ENCODE peak calls at places on chromosomes 1 and 21, in seven cellular contexts. O is MM.1S, T is AG09309, E is OCI-LY7, C is IMR-90, Y is HFF-Myc, J is uterus. S is an unnamed sample.

GRCh38 chr21:21750124-21750825 is 752.1 kb downstream of the NCAM2 start:
- DNase-seq in T (no peak), J (no peak), E (no peak), C (no peak), Y (no peak), O (no peak), S (peak)

GRCh38 chr1:54401799-54402198 is 4.4 kb downstream of the SSBP3 start:
- DNase-seq in J (no peak), O (no peak), Y (no peak), C (no peak), E (no peak), T (no peak), S (no peak)

GRCh38 chr1:14929547-14930223 is 223.9 kb upstream of the TMEM51 start:
- DNase-seq in O (no peak), J (peak), E (no peak), T (no peak), Y (peak), C (peak), S (peak)

GRCh38 chr1:221897312-221897711 is 155.4 kb upstream of the DUSP10 start:
- DNase-seq in T (peak), Y (no peak), C (peak), E (no peak), O (no peak), J (no peak), S (peak)

GRCh38 chr1:71521655-71522264 is 440.9 kb upstream of the ZRANB2 start:
- DNase-seq in O (peak), J (no peak), Y (peak), E (peak), T (peak), C (peak), S (peak)

GRCh38 chr21:17679002-17679600 is 66.4 kb upstream of the BTG3 start:
- DNase-seq in O (peak), J (no peak), Y (peak), E (peak), T (peak), C (peak), S (peak)

GRCh38 chr1:60394436-60394835 is 320.9 kb upstream of the C1orf87 start:
- DNase-seq in C (no peak), O (no peak), Y (no peak), E (no peak), T (no peak), J (no peak), S (peak)

GRCh38 chr1:99705385-99705784 is 59.5 kb downstream of the PALMD start:
- DNase-seq in Y (no peak), T (no peak), J (no peak), C (no peak), O (no peak), E (no peak), S (no peak)

GRCh38 chr1:210298296-210298695 is 30.4 kb upstream of the HHAT start:
- DNase-seq in C (no peak), T (no peak), Y (no peak), O (no peak), J (no peak), E (no peak), S (no peak)

GRCh38 chr1:48697066-48697707 is 79.5 kb downstream of the BEND5 start:
- DNase-seq in T (no peak), C (peak), E (peak), Y (peak), J (peak), O (peak), S (no peak)

GRCh38 chr1:108540977-108541376 is 18.9 kb upstream of the EEIG2 start:
- DNase-seq in E (no peak), C (no peak), J (no peak), O (no peak), Y (no peak), T (no peak), S (no peak)

GRCh38 chr1:39940253-39940652 is 14.7 kb upstream of the MFSD2A start:
- DNase-seq in J (no peak), C (no peak), Y (no peak), O (no peak), E (no peak), T (no peak), S (no peak)

GRCh38 chr21:45819478-45820170 is 161.9 kb upstream of the COL6A1 start:
- DNase-seq in O (no peak), T (no peak), E (no peak), J (no peak), C (no peak), Y (no peak), S (no peak)

GRCh38 chr1:211739671-211740411 is 64.4 kb upstream of the NEK2 start:
- DNase-seq in Y (no peak), E (peak), T (no peak), C (no peak), J (no peak), O (peak), S (no peak)

GRCh38 chr1:64515427-64515826 is 45.5 kb downstream of the CACHD1 start:
- DNase-seq in O (no peak), J (peak), E (no peak), Y (no peak), T (peak), C (peak), S (peak)

GRCh38 chr1:200154069-200154767 is 126.7 kb downstream of the NR5A2 start:
- DNase-seq in Y (no peak), C (peak), T (no peak), O (peak), E (peak), J (no peak), S (no peak)

GRCh38 chr21:33383056-33383888 is 19.9 kb upstream of the IFNGR2 start:
- DNase-seq in C (peak), J (peak), E (peak), O (peak), Y (peak), T (no peak), S (peak)

GRCh38 chr1:74328851-74329250 is 93.7 kb downstream of the TNNI3K start:
- DNase-seq in T (no peak), E (no peak), J (no peak), O (no peak), C (no peak), Y (no peak), S (no peak)

GRCh38 chr21:14495075-14495474 is 51.0 kb downstream of the SAMSN1 start:
- DNase-seq in Y (no peak), O (no peak), J (no peak), E (no peak), C (no peak), T (no peak), S (no peak)

DNA sequence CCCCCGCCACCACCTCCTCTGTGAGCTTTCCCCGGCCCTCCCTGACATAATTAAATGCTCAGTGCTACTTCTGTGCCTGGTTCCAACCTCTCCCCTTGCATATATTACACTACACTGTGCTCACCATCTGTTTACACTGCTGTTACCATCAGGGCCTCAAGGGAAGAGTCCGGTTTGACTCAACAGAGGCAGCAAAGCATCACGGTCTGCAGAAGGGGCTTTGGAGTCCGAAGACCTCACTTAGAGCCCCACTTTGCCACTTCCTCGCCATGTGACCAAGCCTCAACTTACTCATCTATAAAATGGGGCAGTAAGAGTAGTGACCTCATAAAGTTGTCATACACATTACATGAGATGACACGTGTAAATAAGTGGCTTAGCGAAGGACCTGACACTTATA is 27.4 kb downstream of the KCNN3 start:
- DNase-seq in O (no peak), E (no peak), Y (no peak), T (no peak), J (no peak), C (no peak), S (no peak)
- TF ChIP-seq CTCF in O (no peak), E (no peak), Y (no peak), T (no peak), J (no peak), C (no peak), S (no peak)

GRCh38 chr1:113617438-113618141 is 141.7 kb downstream of the PHTF1 start:
- DNase-seq in Y (no peak), J (no peak), T (no peak), E (no peak), C (peak), O (no peak), S (no peak)

GRCh38 chr1:113615425-113615824 is 143.9 kb downstream of the PHTF1 start:
- DNase-seq in E (no peak), J (no peak), O (no peak), Y (no peak), C (peak), T (no peak), S (peak)

GRCh38 chr1:113610372-113610771 is 148.9 kb downstream of the PHTF1 start:
- DNase-seq in E (no peak), J (no peak), T (no peak), Y (no peak), C (no peak), O (no peak), S (no peak)

GRCh38 chr1:113616201-113616600 is 143.1 kb downstream of the PHTF1 start:
- DNase-seq in E (no peak), J (no peak), C (peak), O (no peak), T (no peak), Y (no peak), S (peak)
- H3K4me3 ChIP-seq in E (no peak), J (no peak), C (no peak), O (no peak), T (no peak), Y (no peak), S (no peak)

GRCh38 chr1:182839209-182840065 is at the start of gene DHX9:
- DNase-seq in Y (peak), E (peak), C (peak), O (peak), J (peak), T (no peak), S (peak)
- TF ChIP-seq CTCF in Y (no peak), E (peak), C (peak), O (peak), J (no peak), T (peak), S (no peak)

GRCh38 chr1:205275133-205275532 is 46.4 kb downstream of the NUAK2 start:
- DNase-seq in E (no peak), O (peak), J (no peak), C (no peak), Y (no peak), T (no peak), S (no peak)

GRCh38 chr1:205274041-205274691 is 46.4 kb downstream of the TMCC2 start:
- DNase-seq in Y (no peak), E (peak), C (no peak), T (no peak), J (no peak), O (no peak), S (no peak)

GRCh38 chr1:205273551-205273982 is 45.8 kb downstream of the TMCC2 start:
- DNase-seq in O (peak), T (no peak), Y (no peak), J (peak), C (peak), E (peak), S (peak)

GRCh38 chr1:205276334-205277065 is 45.0 kb downstream of the NUAK2 start:
- DNase-seq in E (no peak), O (no peak), T (no peak), Y (no peak), C (no peak), J (no peak), S (peak)

GRCh38 chr1:205275916-205276315 is 45.6 kb downstream of the NUAK2 start:
- DNase-seq in O (no peak), C (no peak), J (no peak), E (no peak), T (no peak), Y (no peak), S (no peak)
- H3K4me3 ChIP-seq in O (no peak), C (no peak), J (no peak), E (no peak), T (no peak), Y (no peak), S (no peak)

GRCh38 chr1:84720275-84720780 is 30.1 kb upstream of the SSX2IP start:
- DNase-seq in C (no peak), J (no peak), Y (no peak), E (no peak), T (no peak), O (peak), S (no peak)

GRCh38 chr1:84721152-84721551 is 30.9 kb upstream of the SSX2IP start:
- DNase-seq in E (no peak), J (no peak), O (peak), T (peak), C (peak), Y (no peak), S (peak)

GRCh38 chr1:84722794-84723193 is 32.5 kb upstream of the SSX2IP start:
- DNase-seq in T (peak), O (no peak), E (no peak), J (peak), C (peak), Y (no peak), S (peak)

GRCh38 chr1:84726593-84727275 is 36.5 kb upstream of the SSX2IP start:
- DNase-seq in T (no peak), O (no peak), Y (no peak), J (no peak), C (peak), E (no peak), S (peak)

DNA sequence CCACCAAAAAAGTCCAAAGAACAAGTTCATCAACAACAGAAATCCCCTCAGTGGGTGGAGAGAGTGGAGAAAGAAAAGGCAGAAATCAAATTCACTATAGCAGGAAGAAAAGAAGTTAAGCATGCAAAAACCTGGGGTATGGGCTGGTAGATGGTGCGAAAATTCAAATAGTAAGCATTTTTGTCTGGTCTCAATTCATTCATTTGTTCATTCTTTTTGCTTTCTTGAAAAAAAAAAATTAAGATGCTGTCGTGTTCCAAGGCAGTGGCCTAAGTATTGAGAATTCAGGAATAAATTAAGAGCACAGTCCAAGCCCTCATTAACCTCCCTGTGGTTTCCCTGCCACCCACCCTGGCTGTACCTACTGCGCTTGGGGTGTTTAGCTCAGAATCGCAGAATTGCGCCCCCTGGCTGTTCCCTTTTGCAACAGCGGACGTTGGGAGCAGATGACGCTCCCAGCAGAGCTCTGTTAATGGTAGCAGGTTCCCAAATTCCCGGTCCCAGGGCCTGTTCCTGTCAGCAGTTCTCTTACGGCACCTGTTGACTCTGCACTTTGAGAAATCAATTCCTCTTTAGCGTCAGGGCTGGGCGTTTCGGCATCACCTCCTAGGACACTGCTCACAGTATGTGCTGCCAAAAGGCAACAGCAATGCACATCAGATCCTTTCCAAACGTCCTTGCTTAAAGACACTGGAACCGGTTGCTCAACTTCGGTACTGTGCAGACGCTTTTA is 34.0 kb upstream of the SSX2IP start:
- DNase-seq in T (no peak), C (no peak), Y (no peak), O (no peak), J (no peak), E (peak), S (no peak)
- TF ChIP-seq CTCF in T (peak), C (no peak), Y (peak), O (peak), J (peak), E (peak), S (no peak)

GRCh38 chr1:78255849-78256248 is 210.1 kb downstream of the GIPC2 start:
- DNase-seq in J (no peak), T (no peak), C (no peak), Y (no peak), E (no peak), O (no peak), S (no peak)
- H3K4me3 ChIP-seq in J (no peak), T (no peak), C (no peak), Y (no peak), E (no peak), O (no peak), S (no peak)

DNA sequence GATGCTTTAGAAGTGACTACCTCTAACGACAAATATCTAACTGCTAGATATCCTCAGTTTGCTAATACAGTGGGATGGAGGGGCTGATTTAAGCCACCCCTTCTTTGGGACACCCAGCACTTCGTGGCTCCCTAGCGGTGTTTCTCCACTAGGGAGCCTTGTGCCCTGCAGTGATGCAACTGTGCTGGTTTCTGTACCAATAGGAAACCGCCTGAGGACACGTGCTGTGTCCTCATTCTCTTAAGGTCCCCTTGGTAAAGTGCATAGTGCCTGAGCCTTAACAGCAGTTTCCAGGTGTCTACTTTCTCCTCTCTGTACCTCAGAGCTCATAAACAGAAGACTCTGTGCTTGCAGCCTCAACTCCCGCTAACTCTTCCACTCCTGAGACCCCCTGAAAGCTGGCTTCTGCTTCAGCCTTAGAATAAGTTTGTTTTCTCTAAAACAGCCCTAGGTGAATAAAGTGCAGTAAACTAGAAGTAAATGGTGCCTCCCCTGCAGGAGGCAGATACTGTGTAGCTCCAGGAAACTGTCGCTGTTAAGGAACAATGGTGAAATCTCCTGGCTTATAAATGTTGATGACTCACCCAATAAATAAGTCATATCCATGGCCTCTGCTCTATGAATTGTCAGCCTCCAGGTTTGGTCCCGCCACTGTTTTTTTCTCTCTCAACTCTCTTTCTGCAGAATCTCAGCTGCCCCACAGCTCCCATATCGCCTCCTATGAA is 130.4 kb downstream of the AK5 start:
- DNase-seq in J (no peak), O (no peak), Y (peak), T (peak), E (peak), C (peak), S (peak)
- TF ChIP-seq CTCF in J (no peak), O (no peak), Y (no peak), T (no peak), E (peak), C (no peak), S (no peak)

DNA sequence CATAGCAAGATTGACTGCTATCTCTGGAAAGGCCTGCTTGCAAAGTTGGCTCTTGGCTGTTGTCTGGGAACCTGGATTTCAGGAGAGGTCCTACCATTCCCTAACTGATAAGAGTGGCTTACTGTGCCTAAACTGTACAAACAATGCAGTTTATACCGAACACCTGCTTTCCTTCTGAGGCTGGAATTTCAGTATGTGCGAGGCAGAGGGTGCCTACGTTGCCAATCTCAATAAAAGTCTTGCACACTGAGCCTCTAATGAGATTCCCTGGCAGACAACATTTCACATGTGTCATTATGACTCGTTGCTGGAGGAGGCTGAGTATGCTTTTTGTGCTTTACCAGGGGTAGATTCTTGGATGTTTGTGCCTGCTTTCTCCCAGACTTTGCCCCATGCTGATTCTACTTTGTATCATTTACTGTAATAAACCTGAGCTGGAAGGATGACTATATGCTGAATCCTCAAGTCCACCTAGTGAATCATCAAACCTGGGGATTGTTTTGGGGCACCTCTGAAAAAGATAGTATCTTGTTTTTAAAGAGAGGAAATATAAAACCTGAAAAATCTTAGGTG is 58.9 kb upstream of the GNG4 start:
- DNase-seq in Y (no peak), E (no peak), J (no peak), T (peak), O (no peak), C (peak), S (peak)
- H3K4me3 ChIP-seq in Y (no peak), E (no peak), J (no peak), T (no peak), O (no peak), C (no peak), S (no peak)